ENCODE peak calls at places on chromosomes 1 and 21, in four cellular contexts. One of them, this sample, is unnamed.

GRCh38 chr21:45041984-45042663 is 32.3 kb upstream of the ADARB1 start:
- DNase-seq in HepG2: no peak
- DNase-seq in H1: no peak
- DNase-seq in K562: no peak
- DNase-seq in this sample: no peak

GRCh38 chr1:161088587-161089110 is 709 bp downstream of the NECTIN4 start:
- DNase-seq in HepG2: no peak
- DNase-seq in H1: no peak
- DNase-seq in K562: no peak
- DNase-seq in this sample: no peak

GRCh38 chr1:18927082-18927653 is 24.8 kb upstream of the ALDH4A1 start:
- DNase-seq in HepG2: no peak
- DNase-seq in H1: no peak
- DNase-seq in K562: no peak
- DNase-seq in this sample: no peak

GRCh38 chr1:49356594-49356993 is 579.9 kb upstream of the BEND5 start:
- DNase-seq in HepG2: no peak
- DNase-seq in H1: no peak
- DNase-seq in K562: no peak
- DNase-seq in this sample: no peak

GRCh38 chr1:1132928-1133750 is 17.2 kb upstream of the C1orf159 start:
- DNase-seq in HepG2: no peak
- DNase-seq in H1: no peak
- DNase-seq in K562: no peak
- DNase-seq in this sample: no peak

GRCh38 chr1:1430114-1430982 is 5.1 kb upstream of the VWA1 start:
- DNase-seq in HepG2: peak
- DNase-seq in H1: peak
- DNase-seq in K562: peak
- DNase-seq in this sample: no peak

GRCh38 chr1:247387096-247387495 is 28.9 kb upstream of the NLRP3 start:
- DNase-seq in HepG2: no peak
- DNase-seq in H1: no peak
- DNase-seq in K562: no peak
- DNase-seq in this sample: no peak

GRCh38 chr21:44448651-44449131 is 6.6 kb upstream of the LRRC3 start:
- DNase-seq in HepG2: peak
- DNase-seq in H1: no peak
- DNase-seq in K562: no peak
- DNase-seq in this sample: no peak

GRCh38 chr1:214076341-214077035 is 88.7 kb downstream of the PROX1 start:
- DNase-seq in HepG2: no peak
- DNase-seq in H1: no peak
- DNase-seq in K562: no peak
- DNase-seq in this sample: no peak

GRCh38 chr1:180533571-180533987 is 25.2 kb upstream of the OVAAL start:
- DNase-seq in HepG2: peak
- DNase-seq in H1: peak
- DNase-seq in K562: peak
- DNase-seq in this sample: peak

GRCh38 chr1:224616761-224617409 is 768 bp downstream of the CNIH3 start:
- DNase-seq in HepG2: no peak
- DNase-seq in H1: peak
- DNase-seq in K562: no peak
- DNase-seq in this sample: no peak

GRCh38 chr1:48061162-48062136 is 64.3 kb upstream of the TRABD2B start:
- DNase-seq in HepG2: peak
- DNase-seq in H1: peak
- DNase-seq in K562: peak
- DNase-seq in this sample: peak

GRCh38 chr1:111738436-111739221 is 566 bp downstream of the INKA2 start:
- DNase-seq in HepG2: peak
- DNase-seq in H1: peak
- DNase-seq in K562: no peak
- DNase-seq in this sample: peak

GRCh38 chr1:85654066-85654782 is 54.0 kb downstream of the ZNHIT6 start:
- DNase-seq in HepG2: peak
- DNase-seq in H1: no peak
- DNase-seq in K562: no peak
- DNase-seq in this sample: no peak

GRCh38 chr1:23756676-23757075 is 13.4 kb downstream of the ELOA start:
- DNase-seq in HepG2: no peak
- DNase-seq in H1: no peak
- DNase-seq in K562: no peak
- DNase-seq in this sample: no peak

GRCh38 chr21:46150491-46151121 is 4.8 kb downstream of the FTCD start:
- DNase-seq in HepG2: no peak
- DNase-seq in H1: no peak
- DNase-seq in K562: no peak
- DNase-seq in this sample: no peak

GRCh38 chr1:174534789-174535188 is 87.0 kb downstream of the GPR52 start:
- DNase-seq in HepG2: no peak
- DNase-seq in H1: no peak
- DNase-seq in K562: no peak
- DNase-seq in this sample: no peak
- TF ChIP-seq RNF2 in HepG2: no peak
- TF ChIP-seq RNF2 in H1: no peak
- TF ChIP-seq RNF2 in K562: no peak
- TF ChIP-seq RNF2 in this sample: no peak

GRCh38 chr1:61741682-61742619 is at the start of gene PATJ:
- DNase-seq in HepG2: peak
- DNase-seq in H1: peak
- DNase-seq in K562: no peak
- DNase-seq in this sample: peak
- TF ChIP-seq HDAC2 in HepG2: no peak
- TF ChIP-seq HDAC2 in H1: peak
- TF ChIP-seq HDAC2 in K562: no peak
- TF ChIP-seq HDAC2 in this sample: no peak

GRCh38 chr1:14630986-14631385 is 32.5 kb downstream of the KAZN start:
- DNase-seq in HepG2: no peak
- DNase-seq in H1: no peak
- DNase-seq in K562: no peak
- DNase-seq in this sample: no peak
- TF ChIP-seq PHF8 in HepG2: no peak
- TF ChIP-seq PHF8 in H1: no peak
- TF ChIP-seq PHF8 in K562: no peak
- TF ChIP-seq PHF8 in this sample: no peak

DNA sequence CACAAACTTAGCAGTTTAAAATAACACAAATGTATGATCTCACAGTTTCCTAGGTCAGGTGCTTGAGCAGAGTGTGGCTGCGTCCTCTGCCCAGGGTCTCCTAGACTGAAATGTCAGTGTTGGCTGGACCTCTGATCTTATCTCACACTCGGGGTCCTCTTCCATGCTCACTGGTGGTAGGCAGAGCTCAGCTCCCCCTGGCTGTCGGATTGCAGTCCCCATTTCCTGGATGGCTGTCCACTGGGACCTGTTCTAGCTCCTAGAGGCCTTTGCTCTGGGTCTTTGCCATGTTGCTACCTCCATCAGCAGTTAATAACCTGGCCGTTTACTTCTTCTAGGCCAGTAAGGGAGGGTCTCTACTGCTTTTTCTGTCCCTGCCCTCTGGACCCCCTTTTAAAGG is 107.5 kb downstream of the PCNX2 start:
- DNase-seq in HepG2: no peak
- DNase-seq in H1: no peak
- DNase-seq in K562: no peak
- DNase-seq in this sample: no peak
- TF ChIP-seq RNF2 in HepG2: no peak
- TF ChIP-seq RNF2 in H1: no peak
- TF ChIP-seq RNF2 in K562: no peak
- TF ChIP-seq RNF2 in this sample: no peak

GRCh38 chr1:226912587-226913176 is 27.4 kb upstream of the COQ8A start:
- DNase-seq in HepG2: peak
- DNase-seq in H1: peak
- DNase-seq in K562: peak
- DNase-seq in this sample: peak
- TF ChIP-seq HDAC2 in HepG2: peak
- TF ChIP-seq HDAC2 in H1: no peak
- TF ChIP-seq HDAC2 in K562: no peak
- TF ChIP-seq HDAC2 in this sample: no peak

GRCh38 chr21:25485914-25486313 is 121.4 kb downstream of the MRPL39 start:
- DNase-seq in HepG2: no peak
- DNase-seq in H1: no peak
- DNase-seq in K562: no peak
- DNase-seq in this sample: no peak

GRCh38 chr21:25489673-25490072 is 117.6 kb downstream of the MRPL39 start:
- DNase-seq in HepG2: no peak
- DNase-seq in H1: no peak
- DNase-seq in K562: no peak
- DNase-seq in this sample: no peak

GRCh38 chr21:25490742-25491141 is 116.5 kb downstream of the MRPL39 start:
- DNase-seq in HepG2: no peak
- DNase-seq in H1: no peak
- DNase-seq in K562: no peak
- DNase-seq in this sample: no peak

GRCh38 chr21:25491267-25491666 is 116.0 kb downstream of the MRPL39 start:
- DNase-seq in HepG2: no peak
- DNase-seq in H1: no peak
- DNase-seq in K562: no peak
- DNase-seq in this sample: no peak

GRCh38 chr21:25487046-25487594 is 120.2 kb downstream of the MRPL39 start:
- DNase-seq in HepG2: no peak
- DNase-seq in H1: no peak
- DNase-seq in K562: no peak
- DNase-seq in this sample: no peak
- TF ChIP-seq PHF8 in HepG2: no peak
- TF ChIP-seq PHF8 in H1: no peak
- TF ChIP-seq PHF8 in K562: no peak
- TF ChIP-seq PHF8 in this sample: no peak

DNA sequence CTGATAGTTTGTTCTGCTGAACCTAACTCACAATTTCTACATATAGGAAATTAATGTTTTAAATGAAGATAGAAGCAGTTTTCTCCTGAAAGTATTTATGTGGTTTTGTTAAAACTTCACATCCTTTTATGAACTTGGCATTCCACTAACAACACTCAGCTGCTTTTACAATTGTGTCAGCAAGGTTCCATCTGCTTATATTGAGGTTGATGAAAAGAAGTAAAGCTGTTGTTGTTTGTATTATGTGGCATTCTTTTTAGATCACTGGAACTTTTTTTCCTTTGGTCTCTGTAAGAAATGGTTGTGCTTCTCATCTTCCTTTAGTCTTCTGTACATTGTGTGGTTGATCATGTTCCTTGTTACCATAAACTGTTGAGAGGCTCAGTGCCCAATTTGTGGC is 41.7 kb downstream of the AK4 start:
- DNase-seq in HepG2: no peak
- DNase-seq in H1: no peak
- DNase-seq in K562: no peak
- DNase-seq in this sample: no peak
- TF ChIP-seq RNF2 in HepG2: no peak
- TF ChIP-seq RNF2 in H1: no peak
- TF ChIP-seq RNF2 in K562: no peak
- TF ChIP-seq RNF2 in this sample: no peak

GRCh38 chr1:13646533-13646932 is 53.5 kb upstream of the PRDM2 start:
- DNase-seq in HepG2: no peak
- DNase-seq in H1: no peak
- DNase-seq in K562: no peak
- DNase-seq in this sample: no peak

GRCh38 chr1:13652238-13652637 is 47.8 kb upstream of the PRDM2 start:
- DNase-seq in HepG2: no peak
- DNase-seq in H1: no peak
- DNase-seq in K562: no peak
- DNase-seq in this sample: no peak

GRCh38 chr1:13651279-13651678 is 48.7 kb upstream of the PRDM2 start:
- DNase-seq in HepG2: peak
- DNase-seq in H1: no peak
- DNase-seq in K562: no peak
- DNase-seq in this sample: peak
- TF ChIP-seq HDAC2 in HepG2: no peak
- TF ChIP-seq HDAC2 in H1: no peak
- TF ChIP-seq HDAC2 in K562: no peak
- TF ChIP-seq HDAC2 in this sample: no peak

GRCh38 chr1:8689431-8690252 is 127.8 kb downstream of the RERE start:
- DNase-seq in HepG2: no peak
- DNase-seq in H1: no peak
- DNase-seq in K562: no peak
- DNase-seq in this sample: no peak

GRCh38 chr1:8684590-8684989 is 132.8 kb downstream of the RERE start:
- DNase-seq in HepG2: no peak
- DNase-seq in H1: no peak
- DNase-seq in K562: no peak
- DNase-seq in this sample: no peak

GRCh38 chr1:8690253-8690525 is 127.3 kb downstream of the RERE start:
- DNase-seq in HepG2: no peak
- DNase-seq in H1: no peak
- DNase-seq in K562: no peak
- DNase-seq in this sample: no peak

GRCh38 chr1:8687539-8687938 is 129.9 kb downstream of the RERE start:
- DNase-seq in HepG2: no peak
- DNase-seq in H1: no peak
- DNase-seq in K562: no peak
- DNase-seq in this sample: no peak

DNA sequence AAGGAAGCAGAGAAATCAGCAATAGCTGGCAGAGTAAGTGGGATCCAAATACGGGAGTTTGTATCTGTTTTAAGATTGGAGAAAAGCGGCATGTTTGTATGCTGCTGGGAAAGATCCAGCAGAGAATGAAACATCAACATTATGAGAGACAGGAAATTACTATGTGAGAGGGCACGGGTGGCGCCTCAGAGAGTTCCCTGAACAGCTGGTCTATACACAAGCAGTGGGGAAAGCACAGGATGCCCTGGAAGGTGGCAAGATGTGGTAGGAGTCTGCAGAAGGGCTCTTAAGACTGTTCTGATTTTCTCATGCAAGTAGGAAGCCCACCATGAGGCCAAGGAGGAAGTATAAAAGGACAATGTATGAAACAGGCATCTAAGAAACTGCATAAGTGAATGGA is 130.4 kb downstream of the RERE start:
- DNase-seq in HepG2: no peak
- DNase-seq in H1: no peak
- DNase-seq in K562: no peak
- DNase-seq in this sample: no peak
- TF ChIP-seq PHF8 in HepG2: no peak
- TF ChIP-seq PHF8 in H1: no peak
- TF ChIP-seq PHF8 in K562: no peak
- TF ChIP-seq PHF8 in this sample: no peak